ENCODE peak calls at places on chromosomes 12 and 14, in nine cellular contexts. One of them, this sample, is unnamed.
A peak's percentile ranks its signal among the peaks of the same experiment; 100 is the strongest.

GRCh38 chr12:68675098-68675842 is 11.5 kb upstream of the NUP107 start:
- DNase-seq in pancreas: no peak
- DNase-seq in cardiac muscle cell: no peak
- DNase-seq in PC-3: no peak
- DNase-seq in Panc1: no peak
- DNase-seq in transverse colon: peak; percentile 64
- DNase-seq in uterus: no peak
- DNase-seq in RWPE2: no peak
- DNase-seq in IMR-90: no peak
- DNase-seq in this sample: no peak

GRCh38 chr14:99725774-99726537 is 41.9 kb downstream of the CYP46A1 start:
- DNase-seq in pancreas: peak; percentile 7
- DNase-seq in cardiac muscle cell: no peak
- DNase-seq in PC-3: no peak
- DNase-seq in Panc1: no peak
- DNase-seq in transverse colon: no peak
- DNase-seq in uterus: no peak
- DNase-seq in RWPE2: peak; percentile 66
- DNase-seq in IMR-90: no peak
- DNase-seq in this sample: no peak

GRCh38 chr12:128542844-128543243 is 275.9 kb downstream of the TMEM132C start:
- DNase-seq in pancreas: no peak
- DNase-seq in cardiac muscle cell: no peak
- DNase-seq in PC-3: no peak
- DNase-seq in Panc1: no peak
- DNase-seq in transverse colon: no peak
- DNase-seq in uterus: no peak
- DNase-seq in RWPE2: no peak
- DNase-seq in IMR-90: no peak
- DNase-seq in this sample: no peak

GRCh38 chr14:69260979-69261605 is 1.1 kb downstream of the GALNT16 start:
- DNase-seq in pancreas: peak; percentile 44
- DNase-seq in cardiac muscle cell: no peak
- DNase-seq in PC-3: peak; percentile 37
- DNase-seq in Panc1: no peak
- DNase-seq in transverse colon: peak; percentile 39
- DNase-seq in uterus: no peak
- DNase-seq in RWPE2: no peak
- DNase-seq in IMR-90: no peak
- DNase-seq in this sample: no peak

GRCh38 chr14:61780125-61780524 is 17.9 kb downstream of the SNAPC1 start:
- DNase-seq in pancreas: no peak
- DNase-seq in cardiac muscle cell: no peak
- DNase-seq in PC-3: no peak
- DNase-seq in Panc1: no peak
- DNase-seq in transverse colon: no peak
- DNase-seq in uterus: no peak
- DNase-seq in RWPE2: no peak
- DNase-seq in IMR-90: no peak
- DNase-seq in this sample: no peak

GRCh38 chr12:75460194-75460593 is 20.4 kb upstream of the GLIPR1 start:
- DNase-seq in pancreas: no peak
- DNase-seq in cardiac muscle cell: no peak
- DNase-seq in PC-3: peak; percentile 25
- DNase-seq in Panc1: no peak
- DNase-seq in transverse colon: no peak
- DNase-seq in uterus: no peak
- DNase-seq in RWPE2: no peak
- DNase-seq in IMR-90: no peak
- DNase-seq in this sample: no peak

GRCh38 chr12:132513070-132513398 is 23.1 kb downstream of the FBRSL1 start:
- DNase-seq in pancreas: no peak
- DNase-seq in cardiac muscle cell: peak; percentile 65
- DNase-seq in PC-3: no peak
- DNase-seq in Panc1: no peak
- DNase-seq in transverse colon: no peak
- DNase-seq in uterus: no peak
- DNase-seq in RWPE2: no peak
- DNase-seq in IMR-90: peak; percentile 75
- DNase-seq in this sample: no peak

GRCh38 chr12:2559931-2560715 is 234.6 kb upstream of the FKBP4 start:
- DNase-seq in pancreas: no peak
- DNase-seq in cardiac muscle cell: no peak
- DNase-seq in PC-3: no peak
- DNase-seq in Panc1: no peak
- DNase-seq in transverse colon: no peak
- DNase-seq in uterus: no peak
- DNase-seq in RWPE2: no peak
- DNase-seq in IMR-90: no peak
- DNase-seq in this sample: no peak

GRCh38 chr14:72665259-72665658 is 228.6 kb downstream of the DPF3 start:
- DNase-seq in pancreas: no peak
- DNase-seq in cardiac muscle cell: peak; percentile 84
- DNase-seq in PC-3: peak; percentile 99
- DNase-seq in Panc1: no peak
- DNase-seq in transverse colon: no peak
- DNase-seq in uterus: no peak
- DNase-seq in RWPE2: no peak
- DNase-seq in IMR-90: peak; percentile 100
- DNase-seq in this sample: no peak

GRCh38 chr12:132154341-132154761 is 10.1 kb downstream of the NOC4L start:
- DNase-seq in pancreas: no peak
- DNase-seq in cardiac muscle cell: no peak
- DNase-seq in PC-3: no peak
- DNase-seq in Panc1: no peak
- DNase-seq in transverse colon: no peak
- DNase-seq in uterus: no peak
- DNase-seq in RWPE2: no peak
- DNase-seq in IMR-90: no peak
- DNase-seq in this sample: no peak

GRCh38 chr14:100994757-100995156 is 91.2 kb upstream of the RTL1 start:
- DNase-seq in pancreas: no peak
- DNase-seq in cardiac muscle cell: no peak
- DNase-seq in PC-3: peak; percentile 42
- DNase-seq in Panc1: no peak
- DNase-seq in transverse colon: no peak
- DNase-seq in uterus: no peak
- DNase-seq in RWPE2: no peak
- DNase-seq in IMR-90: peak; percentile 51
- DNase-seq in this sample: no peak

GRCh38 chr14:101151226-101151929 is 247.9 kb upstream of the RTL1 start:
- DNase-seq in pancreas: no peak
- DNase-seq in cardiac muscle cell: no peak
- DNase-seq in PC-3: peak; percentile 90
- DNase-seq in Panc1: no peak
- DNase-seq in transverse colon: no peak
- DNase-seq in uterus: no peak
- DNase-seq in RWPE2: no peak
- DNase-seq in IMR-90: no peak
- DNase-seq in this sample: no peak

GRCh38 chr14:99899578-99900178 is 106.5 kb downstream of the EML1 start:
- DNase-seq in pancreas: no peak
- DNase-seq in cardiac muscle cell: peak; percentile 52
- DNase-seq in PC-3: peak; percentile 66
- DNase-seq in Panc1: no peak
- DNase-seq in transverse colon: no peak
- DNase-seq in uterus: no peak
- DNase-seq in RWPE2: no peak
- DNase-seq in IMR-90: peak; percentile 47
- DNase-seq in this sample: no peak

DNA sequence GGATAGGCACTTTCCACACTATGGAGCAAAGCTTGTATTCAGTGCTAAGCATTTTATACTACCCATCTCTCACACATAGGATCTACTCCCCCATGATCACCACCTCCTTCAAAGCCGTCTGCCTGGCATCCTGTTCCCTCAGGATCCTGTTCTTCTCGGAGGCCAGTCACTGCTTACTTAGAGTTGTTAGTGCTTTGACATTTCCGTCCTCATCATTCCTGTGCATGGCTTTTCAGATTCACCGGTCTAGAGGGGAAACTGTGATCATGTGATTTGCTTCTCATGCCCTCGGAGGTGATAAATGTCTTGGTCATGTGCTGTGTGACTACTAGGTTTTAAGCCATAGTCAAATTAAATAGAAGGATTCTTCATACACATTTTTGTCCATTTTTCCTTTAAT is 53.1 kb downstream of the BMAL2 start:
- DNase-seq in pancreas: no peak
- DNase-seq in cardiac muscle cell: no peak
- DNase-seq in PC-3: no peak
- DNase-seq in Panc1: no peak
- DNase-seq in transverse colon: no peak
- DNase-seq in uterus: no peak
- DNase-seq in RWPE2: no peak
- DNase-seq in IMR-90: no peak
- DNase-seq in this sample: no peak
- H3K4me3 ChIP-seq in pancreas: no peak overlapping the region
- H3K4me3 ChIP-seq in cardiac muscle cell: no peak overlapping the region
- H3K4me3 ChIP-seq in PC-3: no peak overlapping the region
- H3K4me3 ChIP-seq in Panc1: no peak overlapping the region
- H3K4me3 ChIP-seq in transverse colon: no peak overlapping the region
- H3K4me3 ChIP-seq in uterus: no peak overlapping the region
- H3K4me3 ChIP-seq in RWPE2: no peak overlapping the region
- H3K4me3 ChIP-seq in IMR-90: no peak overlapping the region
- H3K4me3 ChIP-seq in this sample: no peak overlapping the region

DNA sequence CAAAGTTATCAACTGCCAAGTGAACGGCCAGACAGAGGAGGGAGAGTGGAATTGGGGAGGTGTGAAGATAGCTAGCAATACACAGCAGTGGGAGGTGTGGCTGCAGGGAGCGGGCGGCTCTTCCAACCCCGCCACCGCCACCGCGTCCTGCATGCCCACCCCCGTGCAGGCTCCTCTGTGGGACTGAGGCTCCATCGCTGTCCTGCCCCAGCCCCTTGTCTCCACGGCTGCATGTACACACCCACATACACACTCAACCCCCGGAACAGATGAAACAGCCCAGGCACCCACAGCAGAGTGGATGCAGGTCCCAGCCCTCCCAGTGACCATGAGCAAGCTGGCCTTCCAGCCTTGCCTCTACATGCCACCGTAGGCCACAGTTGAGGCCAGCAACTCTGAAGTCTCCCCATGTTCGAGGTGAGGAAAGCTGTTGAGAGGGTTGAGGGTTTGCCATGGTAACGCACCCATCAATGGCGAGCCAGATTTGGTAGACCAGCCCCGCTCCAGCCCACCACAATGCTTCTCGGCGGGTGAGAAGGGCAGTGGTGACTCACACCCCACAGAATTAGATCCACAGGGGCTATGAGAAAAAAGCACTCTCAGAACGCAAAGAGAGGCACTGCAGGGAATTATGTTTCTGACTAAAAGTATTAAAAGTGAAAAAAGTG is 39.3 kb downstream of the PITPNM2 start:
- DNase-seq in pancreas: no peak
- DNase-seq in cardiac muscle cell: no peak
- DNase-seq in PC-3: no peak
- DNase-seq in Panc1: no peak
- DNase-seq in transverse colon: no peak
- DNase-seq in uterus: no peak
- DNase-seq in RWPE2: no peak
- DNase-seq in IMR-90: peak; percentile 41
- DNase-seq in this sample: no peak
- H3K27ac ChIP-seq in pancreas: no peak overlapping the region
- H3K27ac ChIP-seq in cardiac muscle cell: no peak overlapping the region
- H3K27ac ChIP-seq in PC-3: no peak overlapping the region
- H3K27ac ChIP-seq in Panc1: no peak overlapping the region
- H3K27ac ChIP-seq in transverse colon: no peak overlapping the region
- H3K27ac ChIP-seq in uterus: no peak overlapping the region
- H3K27ac ChIP-seq in RWPE2: no peak overlapping the region
- H3K27ac ChIP-seq in IMR-90: no peak overlapping the region
- H3K27ac ChIP-seq in this sample: peak overlapping the region; percentile 46

GRCh38 chr12:53956251-53956887 is 1.7 kb downstream of the HOXC12 start:
- DNase-seq in pancreas: no peak
- DNase-seq in cardiac muscle cell: no peak
- DNase-seq in PC-3: no peak
- DNase-seq in Panc1: no peak
- DNase-seq in transverse colon: no peak
- DNase-seq in uterus: no peak
- DNase-seq in RWPE2: peak; percentile 45
- DNase-seq in IMR-90: no peak
- DNase-seq in this sample: no peak
- TF ChIP-seq CTCF in pancreas: no peak
- TF ChIP-seq CTCF in cardiac muscle cell: no peak
- TF ChIP-seq CTCF in PC-3: no peak
- TF ChIP-seq CTCF in Panc1: no peak
- TF ChIP-seq CTCF in transverse colon: no peak
- TF ChIP-seq CTCF in uterus: no peak
- TF ChIP-seq CTCF in RWPE2: no peak
- TF ChIP-seq CTCF in IMR-90: no peak
- TF ChIP-seq CTCF in this sample: no peak

GRCh38 chr12:96720363-96720705 is 186.7 kb upstream of the NEDD1 start:
- DNase-seq in pancreas: peak; percentile 21
- DNase-seq in cardiac muscle cell: peak; percentile 8
- DNase-seq in PC-3: peak; percentile 57
- DNase-seq in Panc1: no peak
- DNase-seq in transverse colon: peak; percentile 8
- DNase-seq in uterus: no peak
- DNase-seq in RWPE2: no peak
- DNase-seq in IMR-90: no peak
- DNase-seq in this sample: no peak

GRCh38 chr12:96714199-96714598 is 192.9 kb upstream of the NEDD1 start:
- DNase-seq in pancreas: no peak
- DNase-seq in cardiac muscle cell: no peak
- DNase-seq in PC-3: no peak
- DNase-seq in Panc1: no peak
- DNase-seq in transverse colon: no peak
- DNase-seq in uterus: no peak
- DNase-seq in RWPE2: no peak
- DNase-seq in IMR-90: no peak
- DNase-seq in this sample: no peak

DNA sequence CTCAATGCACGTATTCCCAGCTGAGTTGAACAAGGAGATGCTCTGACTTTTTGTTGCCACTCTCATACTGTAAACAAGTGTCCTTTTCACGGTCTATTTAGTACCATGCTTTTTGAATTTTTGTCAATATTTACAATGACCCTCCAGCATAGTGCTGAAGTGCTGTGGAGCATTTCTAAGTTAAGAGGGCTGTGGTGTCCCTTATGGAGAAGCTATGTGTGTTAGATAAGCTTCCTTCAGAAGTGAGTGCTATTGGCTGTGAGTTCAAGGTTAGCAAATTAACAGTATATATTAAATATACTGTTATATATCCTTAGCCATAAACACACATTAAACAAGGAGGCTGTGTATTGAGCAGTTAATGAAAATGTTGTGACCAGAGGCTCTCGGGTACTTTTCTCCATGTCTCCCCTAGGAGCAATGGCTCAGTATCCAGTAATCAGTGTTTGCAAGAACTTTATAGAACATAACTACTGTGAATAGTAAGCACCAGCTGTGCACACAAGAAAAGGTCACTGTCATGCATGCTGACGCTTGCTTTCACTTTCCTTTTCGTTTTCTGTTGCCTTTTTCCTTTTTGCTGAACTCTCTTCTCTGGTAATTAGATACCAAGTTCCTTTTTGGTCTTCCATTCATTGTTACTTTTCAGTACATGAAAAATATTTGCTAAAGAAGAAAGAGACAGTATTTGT is 187.2 kb upstream of the NEDD1 start:
- DNase-seq in pancreas: peak; percentile 20
- DNase-seq in cardiac muscle cell: peak; percentile 21
- DNase-seq in PC-3: peak; percentile 63
- DNase-seq in Panc1: no peak
- DNase-seq in transverse colon: peak; percentile 9
- DNase-seq in uterus: no peak
- DNase-seq in RWPE2: no peak
- DNase-seq in IMR-90: peak; percentile 40
- DNase-seq in this sample: no peak
- H3K4me3 ChIP-seq in pancreas: peak overlapping the region; percentile 29
- H3K4me3 ChIP-seq in cardiac muscle cell: no peak overlapping the region
- H3K4me3 ChIP-seq in PC-3: peak overlapping the region; percentile 73
- H3K4me3 ChIP-seq in Panc1: peak overlapping the region; percentile 37
- H3K4me3 ChIP-seq in transverse colon: peak overlapping the region; percentile 22
- H3K4me3 ChIP-seq in uterus: no peak overlapping the region
- H3K4me3 ChIP-seq in RWPE2: peak overlapping the region; percentile 29
- H3K4me3 ChIP-seq in IMR-90: peak overlapping the region; percentile 58
- H3K4me3 ChIP-seq in this sample: peak overlapping the region; percentile 42

GRCh38 chr12:15613981-15614380 is 175.2 kb downstream of the EPS8 start:
- DNase-seq in pancreas: no peak
- DNase-seq in cardiac muscle cell: no peak
- DNase-seq in PC-3: no peak
- DNase-seq in Panc1: no peak
- DNase-seq in transverse colon: no peak
- DNase-seq in uterus: no peak
- DNase-seq in RWPE2: no peak
- DNase-seq in IMR-90: no peak
- DNase-seq in this sample: no peak
- H3K27ac ChIP-seq in pancreas: no peak overlapping the region
- H3K27ac ChIP-seq in cardiac muscle cell: no peak overlapping the region
- H3K27ac ChIP-seq in PC-3: no peak overlapping the region
- H3K27ac ChIP-seq in Panc1: no peak overlapping the region
- H3K27ac ChIP-seq in transverse colon: no peak overlapping the region
- H3K27ac ChIP-seq in uterus: no peak overlapping the region
- H3K27ac ChIP-seq in RWPE2: no peak overlapping the region
- H3K27ac ChIP-seq in IMR-90: no peak overlapping the region
- H3K27ac ChIP-seq in this sample: no peak overlapping the region